ENCODE peak calls at places on chromosome 7, in nine cellular contexts. Q, T, E, X, F, D, J, S and I are unnamed samples.

GRCh38 chr7:138603549-138604324 is 97.4 kb downstream of the SVOPL start:
- DNase-seq in Q (no peak), X (no peak), T (no peak), D (no peak), S (no peak), F (no peak), E (no peak), J (peak; percentile 27), I (no peak)

GRCh38 chr7:25405736-25406135 is 177.4 kb upstream of the NPVF start:
- DNase-seq in J (no peak), S (no peak), T (no peak), Q (no peak), X (no peak), D (no peak), E (no peak), F (no peak), I (no peak)

GRCh38 chr7:108417926-108418325 is 38.3 kb downstream of the NRCAM start:
- DNase-seq in J (peak; percentile 24), F (no peak), D (no peak), Q (no peak), E (no peak), S (no peak), T (no peak), X (no peak), I (no peak)

GRCh38 chr7:133275008-133275407 is 22.1 kb downstream of the EXOC4 start:
- DNase-seq in T (no peak), S (no peak), Q (no peak), E (no peak), X (no peak), F (no peak), D (no peak), J (no peak), I (no peak)

GRCh38 chr7:41328131-41328530 is 374.8 kb downstream of the INHBA start:
- DNase-seq in S (no peak), D (no peak), J (no peak), F (no peak), X (no peak), E (no peak), T (no peak), Q (no peak), I (no peak)

GRCh38 chr7:1530946-1531262 is 402 bp downstream of the MAFK start:
- DNase-seq in T (no peak), S (no peak), F (no peak), E (no peak), X (no peak), D (no peak), Q (no peak), J (no peak), I (no peak)

GRCh38 chr7:114468844-114469243 is 54.2 kb downstream of the FOXP2 start:
- DNase-seq in D (no peak), Q (no peak), J (peak; percentile 8), T (no peak), X (no peak), S (no peak), E (no peak), F (no peak), I (no peak)

GRCh38 chr7:26533163-26533562 is 241.5 kb downstream of the SNX10 start:
- DNase-seq in T (no peak), D (no peak), F (no peak), J (no peak), X (no peak), S (no peak), Q (no peak), E (no peak), I (no peak)

GRCh38 chr7:134316539-134317344 is at the start of gene SLC35B4:
- DNase-seq in D (peak; percentile 97), T (peak; percentile 98), Q (peak; percentile 97), S (peak; percentile 96), F (peak; percentile 96), J (peak; percentile 98), E (peak; percentile 99), X (peak; percentile 98), I (peak; percentile 84)

GRCh38 chr7:134320201-134320600 is 3.5 kb upstream of the SLC35B4 start:
- DNase-seq in S (no peak), J (no peak), E (no peak), F (no peak), X (no peak), T (no peak), D (no peak), Q (no peak), I (no peak)

GRCh38 chr7:134318443-134318842 is 1.7 kb upstream of the SLC35B4 start:
- DNase-seq in Q (no peak), E (no peak), D (no peak), X (no peak), J (no peak), S (no peak), T (no peak), F (no peak), I (no peak)

GRCh38 chr7:134315679-134316538 is 821 bp downstream of the SLC35B4 start:
- DNase-seq in D (peak; percentile 11), J (peak; percentile 51), X (no peak), F (peak; percentile 22), S (no peak), T (no peak), Q (no peak), E (peak; percentile 43), I (no peak)

DNA sequence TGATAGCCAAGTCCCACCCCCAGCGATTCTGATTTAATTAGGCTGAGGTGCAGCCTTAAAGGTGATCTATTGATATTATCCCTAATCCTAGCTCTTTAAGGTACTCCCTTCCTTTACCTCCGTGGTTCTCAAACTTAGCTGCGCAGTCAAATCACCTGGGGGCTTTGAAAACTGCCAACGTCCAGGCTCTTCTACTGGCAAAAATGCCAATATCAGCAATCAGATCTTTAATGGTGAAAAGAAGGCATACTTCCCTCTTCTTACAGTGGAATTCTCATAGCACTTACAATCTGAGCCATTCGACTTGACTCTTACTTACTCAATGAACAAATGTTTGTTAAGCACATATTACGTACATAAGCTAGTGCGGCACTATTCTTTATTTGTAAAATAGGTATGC is 704 bp upstream of the SLC35B4 start:
- DNase-seq in E (no peak), D (no peak), T (no peak), Q (no peak), F (no peak), J (no peak), X (no peak), S (no peak), I (no peak)
- TF ChIP-seq CTCF in E (no peak), D (no peak), T (no peak), Q (no peak), F (no peak), J (no peak), X (no peak), S (no peak), I (no peak)

GRCh38 chr7:31882187-31882586 is 188.0 kb downstream of the PDE1C start:
- DNase-seq in E (no peak), Q (peak; percentile 80), F (peak; percentile 43), T (no peak), J (no peak), X (peak; percentile 58), S (no peak), D (no peak), I (no peak)

GRCh38 chr7:31890198-31890597 is 180.0 kb downstream of the PDE1C start:
- DNase-seq in Q (no peak), T (peak; percentile 63), X (no peak), F (peak; percentile 83), E (no peak), S (no peak), J (no peak), D (no peak), I (no peak)

GRCh38 chr7:31887006-31887405 is 183.2 kb downstream of the PDE1C start:
- DNase-seq in J (no peak), T (no peak), D (no peak), X (no peak), Q (no peak), F (no peak), S (no peak), E (no peak), I (no peak)

GRCh38 chr7:31883761-31884164 is 186.4 kb downstream of the PDE1C start:
- DNase-seq in X (peak; percentile 59), S (no peak), T (no peak), D (peak; percentile 19), E (peak; percentile 25), J (peak; percentile 29), Q (peak; percentile 23), F (peak; percentile 91), I (no peak)

DNA sequence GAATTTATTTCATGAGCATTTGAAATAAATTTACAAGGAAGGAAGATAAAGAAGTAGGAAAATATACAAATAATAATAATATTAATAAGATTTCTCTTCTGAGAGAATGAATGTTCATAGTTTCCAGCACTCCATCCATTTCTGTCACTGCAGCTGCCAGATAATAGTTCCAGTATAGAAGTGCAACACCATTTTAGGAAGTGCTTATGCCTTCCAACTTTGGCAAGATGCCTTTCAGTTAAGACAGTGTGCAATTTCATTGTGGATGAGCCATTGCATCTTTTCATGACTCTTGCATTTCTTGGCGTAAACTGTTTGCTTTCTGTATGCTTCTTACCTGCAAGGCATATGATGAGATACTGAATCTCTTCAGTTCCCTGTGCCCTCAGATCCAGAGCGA is 185.0 kb downstream of the PDE1C start:
- DNase-seq in J (no peak), T (no peak), F (no peak), E (no peak), S (no peak), X (no peak), D (no peak), Q (no peak), I (no peak)
- TF ChIP-seq CTCF in J (no peak), T (no peak), F (no peak), E (no peak), S (no peak), X (no peak), D (no peak), Q (no peak), I (no peak)

DNA sequence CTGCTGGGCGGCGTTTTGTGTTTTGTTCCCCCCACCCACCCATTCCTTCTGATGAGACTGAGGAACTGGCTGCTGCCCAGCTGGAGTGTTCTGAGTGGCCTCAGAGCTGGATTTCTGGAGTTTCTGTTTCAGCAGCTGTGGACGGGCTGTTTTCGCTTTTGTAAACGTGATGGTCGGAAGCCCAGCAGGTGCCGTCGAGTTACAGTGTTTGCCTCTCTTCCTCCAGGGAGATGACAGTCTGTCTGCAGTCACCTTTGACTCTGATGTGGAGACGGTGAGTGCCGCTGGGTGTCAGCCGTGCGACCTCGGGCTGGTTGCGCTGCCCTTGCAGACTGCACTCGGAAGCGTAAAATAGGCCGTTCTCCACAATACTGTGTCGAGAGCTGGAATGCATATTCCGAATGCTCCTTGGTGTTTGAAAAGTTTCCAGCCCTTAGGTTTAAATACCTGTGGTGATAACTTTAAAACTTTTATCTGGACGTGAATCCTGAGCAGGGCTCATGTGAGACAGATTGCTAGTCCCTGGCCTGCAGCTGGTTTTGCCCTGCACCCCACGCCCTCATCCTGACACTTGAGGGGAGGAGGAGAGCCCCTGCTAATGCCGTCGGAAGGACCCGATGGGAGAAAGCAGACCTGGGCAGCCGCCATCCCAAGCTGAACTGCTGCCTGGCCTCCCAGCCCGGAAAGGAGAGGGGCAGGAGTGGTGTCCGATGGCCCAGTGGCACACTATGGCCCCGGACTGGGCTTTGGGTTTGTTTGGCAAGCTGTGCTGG is 8.3 kb downstream of the IQCE start:
- DNase-seq in X (peak; percentile 58), S (peak; percentile 47), E (no peak), Q (peak; percentile 20), D (peak; percentile 58), T (no peak), F (no peak), J (peak; percentile 68), I (no peak)
- TF ChIP-seq CTCF in X (peak; percentile 16), S (no peak), E (no peak), Q (no peak), D (no peak), T (no peak), F (no peak), J (no peak), I (no peak)

GRCh38 chr7:158569858-158570239 is 17.8 kb downstream of the PTPRN2 start:
- DNase-seq in T (no peak), D (no peak), Q (no peak), E (no peak), F (no peak), J (no peak), S (no peak), X (no peak), I (no peak)

GRCh38 chr7:158574308-158575036 is 13.2 kb downstream of the PTPRN2 start:
- DNase-seq in Q (no peak), E (no peak), F (no peak), D (no peak), S (no peak), T (no peak), J (no peak), X (no peak), I (no peak)

GRCh38 chr7:158570449-158571170 is 17.0 kb downstream of the PTPRN2 start:
- DNase-seq in X (no peak), Q (no peak), T (no peak), J (no peak), D (no peak), F (no peak), S (no peak), E (no peak), I (no peak)

GRCh38 chr7:158573310-158573709 is 14.3 kb downstream of the PTPRN2 start:
- DNase-seq in D (no peak), F (no peak), T (no peak), E (no peak), J (no peak), X (no peak), Q (no peak), S (no peak), I (no peak)

GRCh38 chr7:158572000-158572828 is 15.4 kb downstream of the PTPRN2 start:
- DNase-seq in Q (no peak), F (no peak), T (no peak), D (no peak), X (no peak), J (peak; percentile 45), E (no peak), S (peak; percentile 37), I (no peak)
- TF ChIP-seq CTCF in Q (no peak), F (no peak), T (no peak), D (no peak), X (peak; percentile 13), J (peak; percentile 51), E (no peak), S (no peak), I (no peak)